ENCODE peak calls at places on chromosome 12, in six cellular contexts. H is aorta; N is IMR-90; B is CD8-positive, alpha-beta T cell; Y is HepG2; C is left ventricle myocardium inferior. R is an unnamed sample.

GRCh38 chr12:6335451-6336078 is 6.3 kb downstream of the TNFRSF1A start:
- DNase-seq in N (peak), H (peak), Y (peak), C (peak), B (peak), R (peak)

GRCh38 chr12:69623970-69624369 is 13.3 kb upstream of the LRRC10 start:
- DNase-seq in N (peak), B (no peak), C (peak), Y (no peak), H (no peak), R (no peak)

GRCh38 chr12:19665105-19665900 is 226.0 kb downstream of the AEBP2 start:
- DNase-seq in N (no peak), H (no peak), C (no peak), Y (no peak), B (no peak), R (no peak)

GRCh38 chr12:71438670-71439361 is 782 bp upstream of the LGR5 start:
- DNase-seq in H (no peak), C (no peak), B (no peak), Y (peak), N (no peak), R (no peak)

GRCh38 chr12:29566441-29566840 is 69.0 kb upstream of the OVCH1 start:
- DNase-seq in N (peak), B (no peak), H (no peak), C (no peak), Y (no peak), R (no peak)

GRCh38 chr12:12983420-12984035 is 16.5 kb downstream of the HEBP1 start:
- DNase-seq in N (peak), B (no peak), C (no peak), Y (peak), H (no peak), R (peak)

GRCh38 chr12:32070370-32070769 is 36.3 kb upstream of the BICD1 start:
- DNase-seq in B (no peak), Y (no peak), C (no peak), H (no peak), N (no peak), R (no peak)

GRCh38 chr12:17192721-17193120 is 586.8 kb upstream of the LMO3 start:
- DNase-seq in C (no peak), Y (no peak), N (no peak), H (no peak), B (no peak), R (no peak)

GRCh38 chr12:19369691-19370148 is 69.6 kb upstream of the AEBP2 start:
- DNase-seq in Y (no peak), N (peak), B (no peak), H (no peak), C (no peak), R (no peak)

GRCh38 chr12:56763753-56764657 is 881 bp downstream of the HSD17B6 start:
- DNase-seq in H (no peak), C (no peak), Y (no peak), N (peak), B (no peak), R (no peak)

GRCh38 chr12:4472045-4472444 is 26.4 kb upstream of the FGF6 start:
- DNase-seq in B (no peak), H (no peak), N (no peak), Y (no peak), C (no peak), R (no peak)

GRCh38 chr12:124809878-124810277 is 53.8 kb downstream of the SCARB1 start:
- DNase-seq in Y (no peak), N (peak), H (no peak), C (no peak), B (no peak), R (no peak)

GRCh38 chr12:78115889-78116288 is 285.2 kb downstream of the NAV3 start:
- DNase-seq in B (no peak), N (peak), C (no peak), H (no peak), Y (no peak), R (no peak)

GRCh38 chr12:46933947-46934346 is 108.2 kb upstream of the SLC38A4 start:
- DNase-seq in N (peak), C (no peak), Y (peak), H (no peak), B (no peak), R (peak)

GRCh38 chr12:79927772-79928474 is 7.0 kb downstream of the PPP1R12A start:
- DNase-seq in Y (no peak), H (no peak), C (no peak), N (peak), B (peak), R (peak)

GRCh38 chr12:19779393-19780056 is 340.2 kb downstream of the AEBP2 start:
- DNase-seq in C (peak), B (no peak), H (peak), N (no peak), Y (no peak), R (no peak)

GRCh38 chr12:107369679-107370078 is 276.3 kb upstream of the CRY1 start:
- DNase-seq in C (no peak), Y (no peak), H (no peak), N (no peak), B (no peak), R (no peak)

GRCh38 chr12:54689984-54690383 is 41.8 kb upstream of the DCD start:
- DNase-seq in C (no peak), H (no peak), Y (no peak), N (no peak), B (no peak), R (peak)

GRCh38 chr12:118359541-118359915 is 13.2 kb downstream of the TAOK3 start:
- DNase-seq in B (no peak), C (no peak), Y (no peak), N (no peak), H (no peak), R (peak)

GRCh38 chr12:45587877-45588530 is 141.5 kb upstream of the ARID2 start:
- DNase-seq in B (no peak), N (no peak), C (no peak), H (no peak), Y (no peak), R (no peak)

GRCh38 chr12:58529897-58530296 is 390.4 kb downstream of the LRIG3 start:
- DNase-seq in Y (no peak), N (peak), C (no peak), H (no peak), B (no peak), R (no peak)

GRCh38 chr12:7493006-7493405 is 10.6 kb downstream of the CD163 start:
- DNase-seq in B (no peak), Y (peak), C (no peak), N (no peak), H (no peak), R (no peak)

GRCh38 chr12:47870175-47870781 is 34.5 kb downstream of the VDR start:
- DNase-seq in B (no peak), Y (peak), H (peak), N (no peak), C (peak), R (no peak)

GRCh38 chr12:46050805-46051204 is 60.4 kb upstream of the SCAF11 start:
- DNase-seq in B (no peak), Y (no peak), N (no peak), H (no peak), C (no peak), R (no peak)

GRCh38 chr12:89949457-89950195 is 241.0 kb upstream of the ATP2B1 start:
- DNase-seq in N (peak), C (no peak), Y (peak), H (no peak), B (no peak), R (peak)

GRCh38 chr12:93780115-93780641 is 103.0 kb downstream of the CRADD start:
- DNase-seq in Y (no peak), N (peak), C (no peak), H (no peak), B (no peak), R (no peak)
- H3K4me3 ChIP-seq in Y (no peak), N (no peak), C (no peak), H (no peak), B (no peak), R (no peak)

GRCh38 chr12:92147491-92147890 is 1.8 kb upstream of the BTG1 start:
- DNase-seq in N (no peak), C (no peak), Y (no peak), H (no peak), B (no peak), R (no peak)
- H3K4me3 ChIP-seq in N (peak), C (peak), Y (no peak), H (no peak), B (peak), R (no peak)

DNA sequence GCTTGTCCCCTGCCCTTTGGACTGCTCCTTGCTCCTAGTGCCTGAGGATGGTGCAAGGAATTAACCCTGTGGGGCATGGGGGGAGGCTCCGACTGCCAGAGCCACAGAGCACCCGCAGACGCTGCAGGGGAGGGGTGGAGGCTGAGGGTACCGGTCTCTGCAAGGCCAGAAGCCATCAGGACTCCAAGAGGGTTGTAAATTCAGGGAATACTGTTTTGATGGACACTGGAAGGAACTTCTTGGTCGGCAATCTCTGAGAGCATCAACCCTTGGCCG is 16.9 kb upstream of the FIGNL2 start:
- DNase-seq in Y (no peak), C (no peak), H (no peak), N (no peak), B (no peak), R (no peak)
- H3K4me3 ChIP-seq in Y (no peak), C (no peak), H (no peak), N (no peak), B (no peak), R (no peak)

DNA sequence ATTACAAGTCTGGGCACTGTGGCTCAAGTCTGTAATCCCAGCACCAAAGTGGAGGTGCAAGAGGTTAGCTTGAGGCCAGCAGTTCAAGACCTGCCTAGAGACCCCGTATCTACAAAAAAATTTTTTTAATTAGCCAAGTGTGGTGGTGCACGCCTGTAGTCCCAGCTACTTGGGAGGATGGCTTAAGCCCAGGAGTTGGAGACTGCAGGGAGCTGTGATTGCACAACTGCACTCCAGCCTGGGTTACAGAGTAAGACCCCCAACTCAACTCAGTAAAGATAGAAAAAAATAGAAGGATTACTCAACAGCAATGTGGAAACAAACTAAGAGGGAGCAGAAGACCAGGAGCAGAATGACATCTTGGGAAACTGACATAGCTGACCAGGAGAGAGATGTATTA is 13.3 kb downstream of the SBNO1 start:
- DNase-seq in B (no peak), C (no peak), H (no peak), N (no peak), Y (no peak), R (no peak)
- H3K4me3 ChIP-seq in B (no peak), C (no peak), H (no peak), N (no peak), Y (no peak), R (no peak)

GRCh38 chr12:11782914-11783420 is 133.5 kb downstream of the ETV6 start:
- DNase-seq in B (no peak), C (no peak), H (no peak), N (no peak), Y (no peak), R (no peak)
- H3K4me3 ChIP-seq in B (no peak), C (no peak), H (no peak), N (no peak), Y (no peak), R (no peak)

R was measured in Jurkat, Clone E6-1.